ENCODE peak calls at places on chromosomes 5 and 9, in seven cellular contexts. G is stomach, F is spleen, D is BJ, J is heart right ventricle, W is tibial nerve, Z is transverse colon. H is an unnamed sample. For H3K36me3, the result is how much of the 10 kb centered on the place peaks cover.

GRCh38 chr9:104911029-104911607 is 16.8 kb downstream of the ABCA1 start:
- DNase-seq in F (no peak), G (no peak), Z (no peak), J (no peak), D (no peak), W (no peak), H (peak)

GRCh38 chr5:154430961-154431630 is 14.7 kb upstream of the SAP30L start:
- DNase-seq in W (no peak), G (no peak), J (no peak), D (no peak), Z (no peak), F (no peak), H (no peak)

GRCh38 chr9:22041792-22042191 is 32.7 kb upstream of the CDKN2B start:
- DNase-seq in F (no peak), J (no peak), D (no peak), G (peak), W (no peak), Z (peak), H (no peak)

GRCh38 chr5:150987746-150988145 is 32.6 kb upstream of the GPX3 start:
- DNase-seq in Z (no peak), D (no peak), G (no peak), J (no peak), W (no peak), F (no peak), H (no peak)

GRCh38 chr5:160702323-160702722 is 149.7 kb downstream of the ATP10B start:
- DNase-seq in Z (no peak), D (no peak), W (no peak), F (no peak), J (no peak), G (no peak), H (no peak)

GRCh38 chr9:120974921-120975320 is 48.3 kb upstream of the TRAF1 start:
- DNase-seq in D (no peak), Z (no peak), G (no peak), J (no peak), F (no peak), W (no peak), H (no peak)

GRCh38 chr5:107743357-107744000 is 72.7 kb upstream of the EFNA5 start:
- DNase-seq in W (no peak), Z (no peak), J (no peak), F (no peak), D (peak), G (no peak), H (peak)

GRCh38 chr5:35859101-35859661 is 2.5 kb downstream of the IL7R start:
- DNase-seq in J (no peak), W (no peak), F (no peak), G (no peak), Z (no peak), D (no peak), H (no peak)

GRCh38 chr5:151772029-151772867 is 494 bp downstream of the G3BP1 start:
- DNase-seq in W (no peak), J (peak), G (peak), F (no peak), D (no peak), Z (peak), H (no peak)

GRCh38 chr9:91795500-91796241 is 154.4 kb downstream of the ROR2 start:
- DNase-seq in D (no peak), G (no peak), Z (no peak), F (no peak), J (no peak), W (no peak), H (no peak)

GRCh38 chr5:35851282-35851681 is 5.4 kb upstream of the IL7R start:
- DNase-seq in G (no peak), D (no peak), F (no peak), Z (no peak), J (no peak), W (no peak), H (no peak)

GRCh38 chr5:26582350-26583040 is 455.9 kb downstream of the CDH9 start:
- DNase-seq in J (no peak), Z (no peak), G (no peak), D (no peak), W (no peak), F (no peak), H (no peak)

GRCh38 chr5:68239485-68239884 is 23.9 kb downstream of the PIK3R1 start:
- DNase-seq in J (peak), W (peak), D (peak), F (peak), Z (peak), G (peak), H (peak)

GRCh38 chr9:127921592-127922120 is 4.8 kb upstream of the ST6GALNAC4 start:
- DNase-seq in F (peak), G (peak), D (no peak), W (peak), J (peak), Z (peak), H (no peak)

GRCh38 chr5:94791787-94792186 is 173.3 kb downstream of the SLF1 start:
- DNase-seq in W (no peak), F (peak), J (no peak), G (no peak), D (no peak), Z (no peak), H (no peak)

GRCh38 chr5:116600876-116601275 is 26.3 kb upstream of the SEMA6A start:
- DNase-seq in J (no peak), W (no peak), Z (no peak), G (no peak), F (no peak), D (no peak), H (peak)

GRCh38 chr5:84058561-84058960 is 326.1 kb downstream of the EDIL3 start:
- DNase-seq in J (no peak), F (no peak), Z (no peak), D (no peak), W (no peak), G (no peak), H (no peak)

GRCh38 chr9:70924905-70925547 is 196.4 kb downstream of the TRPM3 start:
- DNase-seq in F (no peak), W (no peak), J (peak), D (no peak), Z (peak), G (peak), H (peak)

GRCh38 chr5:33685873-33686550 is 205.8 kb downstream of the ADAMTS12 start:
- DNase-seq in J (no peak), G (no peak), W (no peak), D (no peak), Z (no peak), F (no peak), H (no peak)

GRCh38 chr5:125409496-125410351 is 663.3 kb upstream of the ZNF608 start:
- DNase-seq in D (no peak), Z (no peak), G (no peak), F (no peak), W (no peak), J (no peak), H (no peak)

DNA sequence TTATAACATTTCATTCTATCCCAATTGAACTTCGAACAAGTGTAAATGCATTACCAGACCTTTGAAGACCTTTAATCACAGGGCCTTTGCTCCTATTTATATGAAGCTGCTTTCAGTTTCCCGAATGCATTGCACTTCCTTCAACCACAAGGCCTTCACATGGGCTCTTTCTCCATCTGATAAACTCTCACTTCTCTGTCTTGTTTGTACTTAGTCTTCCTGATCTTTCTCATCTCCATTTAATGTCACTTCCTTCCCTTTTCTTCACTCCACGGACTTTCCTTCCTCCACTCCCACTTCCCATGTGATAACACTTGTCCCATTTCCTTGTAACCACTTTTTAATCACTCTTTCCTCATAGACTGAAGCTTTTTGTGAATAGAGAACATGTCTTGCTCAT is 74.3 kb upstream of the TNC start:
- DNase-seq in Z (no peak), D (no peak), W (no peak), G (no peak), J (no peak), F (no peak), H (no peak)
- TF ChIP-seq CTCF in Z (no peak), D (no peak), W (no peak), G (no peak), J (no peak), F (no peak), H (no peak)

DNA sequence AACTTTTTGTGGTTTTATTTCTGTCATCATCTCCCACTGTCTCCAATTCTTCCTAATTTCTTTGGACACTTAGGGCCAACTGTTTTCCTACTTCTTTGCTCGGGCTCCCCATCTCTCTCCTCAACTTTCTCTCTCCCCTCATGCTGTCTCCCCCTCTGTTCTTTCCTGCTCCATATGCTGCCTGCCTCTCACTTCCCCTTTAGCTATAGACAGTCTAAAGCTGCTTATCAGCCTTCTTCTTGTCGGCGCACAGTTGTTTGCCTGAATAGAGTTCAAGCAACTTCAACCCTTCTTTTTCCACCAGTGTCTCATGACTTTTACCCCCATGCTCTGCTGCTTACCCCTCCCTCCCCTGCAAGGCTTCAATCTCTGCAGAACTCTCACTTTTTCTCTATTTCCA is 443.3 kb downstream of the DTWD2 start:
- DNase-seq in Z (no peak), F (no peak), G (no peak), D (no peak), J (no peak), W (no peak), H (no peak)
- H3K36me3 ChIP-seq in Z (under half), F (under half), G (under half), D (under half), J (under half), W (under half), H (under half)

DNA sequence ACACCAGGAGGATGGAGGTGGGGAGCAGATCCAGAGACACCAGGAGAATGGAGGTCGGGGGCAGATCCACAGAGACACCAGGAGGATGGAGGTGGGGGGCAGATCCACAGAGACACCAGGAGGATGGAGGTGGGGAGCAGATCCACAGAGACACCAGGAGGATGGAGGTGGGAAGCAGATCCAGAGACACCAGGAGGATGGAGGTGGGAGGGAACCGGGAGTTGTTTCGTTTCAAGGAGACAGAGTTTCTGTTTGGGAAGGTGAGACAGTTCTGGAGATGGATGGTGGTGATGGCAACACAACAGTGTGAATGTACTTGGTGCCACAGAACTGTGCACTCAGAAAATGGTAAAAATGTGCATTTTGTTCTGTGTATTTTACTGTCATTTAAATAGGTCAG is 9.0 kb upstream of the INPP5E start:
- DNase-seq in G (no peak), W (no peak), J (no peak), D (no peak), F (no peak), Z (no peak), H (no peak)
- TF ChIP-seq CTCF in G (no peak), W (no peak), J (no peak), D (no peak), F (no peak), Z (no peak), H (no peak)

GRCh38 chr9:97601228-97601898 is 31.8 kb downstream of the TSTD2 start:
- DNase-seq in G (no peak), W (no peak), Z (no peak), F (no peak), D (no peak), J (no peak), H (no peak)

GRCh38 chr9:97599447-97599846 is 33.7 kb downstream of the TSTD2 start:
- DNase-seq in J (no peak), D (no peak), W (no peak), F (no peak), G (no peak), Z (no peak), H (no peak)

GRCh38 chr9:97602430-97602829 is 30.7 kb downstream of the TSTD2 start:
- DNase-seq in W (no peak), J (no peak), F (no peak), G (no peak), Z (no peak), D (no peak), H (no peak)

GRCh38 chr9:97598461-97599288 is 34.5 kb downstream of the TSTD2 start:
- DNase-seq in J (peak), W (peak), Z (peak), F (peak), G (peak), D (peak), H (peak)

DNA sequence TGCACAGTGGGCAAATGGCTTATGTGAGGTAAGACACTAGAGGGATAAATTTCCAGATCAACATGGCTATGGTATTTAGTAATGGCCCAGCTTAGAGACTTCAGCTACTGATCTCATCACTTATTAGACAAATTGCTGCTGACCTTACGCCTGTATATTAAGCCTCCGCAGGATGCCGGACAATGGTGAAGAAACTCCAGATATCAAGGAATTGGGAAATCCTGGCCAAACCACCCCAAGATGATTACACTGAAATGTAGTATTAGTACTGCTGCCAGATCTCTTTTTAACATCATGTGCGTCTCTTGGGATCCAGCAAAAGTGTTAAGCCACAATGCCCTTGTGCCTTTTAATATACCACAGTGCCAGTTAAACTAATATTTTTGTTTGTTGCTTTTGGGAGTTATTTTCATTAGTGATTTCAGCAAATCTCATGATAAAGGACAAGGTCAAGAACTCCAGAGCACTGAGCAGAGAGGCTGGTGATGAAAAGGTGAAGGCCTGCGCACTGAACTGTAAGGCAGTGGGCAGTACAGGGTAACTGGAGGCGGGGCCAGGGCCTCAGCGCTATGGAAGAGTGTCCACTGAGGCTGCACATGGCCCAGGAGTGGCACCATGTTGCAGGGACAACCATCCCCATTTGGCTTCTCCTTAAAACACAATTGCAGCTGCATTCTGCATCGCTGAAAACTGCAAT is 32.5 kb downstream of the TSTD2 start:
- DNase-seq in F (no peak), G (no peak), D (no peak), Z (no peak), W (no peak), J (no peak), H (no peak)
- H3K36me3 ChIP-seq in F (half or more), G (half or more), D (under half), Z (under half), W (under half), J (under half), H (under half)

DNA sequence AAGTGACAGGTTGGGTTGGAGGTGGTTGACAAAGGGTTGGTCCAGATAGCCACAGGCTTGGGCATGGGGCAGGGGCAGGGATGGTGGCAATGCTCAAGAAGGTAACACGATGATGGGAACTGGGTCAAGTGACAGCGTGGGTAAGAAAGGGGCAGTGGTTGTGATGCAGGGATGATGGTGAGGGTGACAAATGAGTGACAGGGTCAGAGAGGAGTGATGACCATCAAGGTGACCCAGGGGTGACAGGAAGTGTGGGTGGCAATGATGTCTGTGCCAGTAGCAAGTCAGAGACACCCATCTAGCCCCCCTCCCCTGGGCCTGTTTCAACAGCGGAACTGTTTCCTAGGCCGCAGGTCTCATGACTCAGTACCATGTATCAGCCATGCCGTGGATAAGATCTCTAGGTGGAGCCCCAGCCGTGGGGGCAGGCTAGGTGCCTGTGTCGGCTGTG is 20.5 kb downstream of the AQP3 start:
- DNase-seq in F (no peak), G (no peak), Z (no peak), J (no peak), W (no peak), D (no peak), H (no peak)
- TF ChIP-seq CTCF in F (no peak), G (no peak), Z (no peak), J (no peak), W (no peak), D (no peak), H (no peak)

GRCh38 chr5:119276976-119277375 is 78.8 kb upstream of the TNFAIP8 start:
- DNase-seq in Z (no peak), J (no peak), D (no peak), F (no peak), W (no peak), G (no peak), H (no peak)
- H3K36me3 ChIP-seq in Z (under half), J (under half), D (under half), F (under half), W (under half), G (under half), H (under half)

DNA sequence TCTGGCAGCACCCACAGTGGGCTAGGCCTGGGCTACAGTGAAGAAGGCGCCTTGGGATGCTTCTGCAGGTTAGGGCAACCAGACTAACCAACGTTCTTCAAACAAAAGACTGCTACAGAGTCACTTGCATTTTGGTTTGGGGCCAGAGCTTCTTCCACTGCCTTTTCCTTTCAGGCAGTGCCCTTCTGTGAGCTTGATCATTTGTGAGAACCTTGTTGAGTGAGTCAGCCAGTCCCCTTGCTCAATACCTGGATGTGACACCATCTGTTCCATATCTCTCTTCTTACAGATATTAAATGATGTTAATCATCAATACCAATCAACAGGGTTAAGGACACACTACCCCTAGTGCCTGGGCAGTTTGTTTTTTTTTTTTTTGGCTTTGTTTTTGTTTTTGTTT is 46.5 kb upstream of the VDAC1 start:
- DNase-seq in W (no peak), J (no peak), D (no peak), G (no peak), F (no peak), Z (no peak), H (no peak)
- TF ChIP-seq CTCF in W (no peak), J (no peak), D (no peak), G (no peak), F (no peak), Z (no peak), H (no peak)

GRCh38 chr5:159655757-159656409 is 260.4 kb upstream of the ADRA1B start:
- DNase-seq in Z (no peak), J (peak), G (no peak), D (no peak), F (no peak), W (no peak), H (no peak)
- H3K36me3 ChIP-seq in Z (under half), J (under half), G (under half), D (under half), F (under half), W (under half), H (under half)

DNA sequence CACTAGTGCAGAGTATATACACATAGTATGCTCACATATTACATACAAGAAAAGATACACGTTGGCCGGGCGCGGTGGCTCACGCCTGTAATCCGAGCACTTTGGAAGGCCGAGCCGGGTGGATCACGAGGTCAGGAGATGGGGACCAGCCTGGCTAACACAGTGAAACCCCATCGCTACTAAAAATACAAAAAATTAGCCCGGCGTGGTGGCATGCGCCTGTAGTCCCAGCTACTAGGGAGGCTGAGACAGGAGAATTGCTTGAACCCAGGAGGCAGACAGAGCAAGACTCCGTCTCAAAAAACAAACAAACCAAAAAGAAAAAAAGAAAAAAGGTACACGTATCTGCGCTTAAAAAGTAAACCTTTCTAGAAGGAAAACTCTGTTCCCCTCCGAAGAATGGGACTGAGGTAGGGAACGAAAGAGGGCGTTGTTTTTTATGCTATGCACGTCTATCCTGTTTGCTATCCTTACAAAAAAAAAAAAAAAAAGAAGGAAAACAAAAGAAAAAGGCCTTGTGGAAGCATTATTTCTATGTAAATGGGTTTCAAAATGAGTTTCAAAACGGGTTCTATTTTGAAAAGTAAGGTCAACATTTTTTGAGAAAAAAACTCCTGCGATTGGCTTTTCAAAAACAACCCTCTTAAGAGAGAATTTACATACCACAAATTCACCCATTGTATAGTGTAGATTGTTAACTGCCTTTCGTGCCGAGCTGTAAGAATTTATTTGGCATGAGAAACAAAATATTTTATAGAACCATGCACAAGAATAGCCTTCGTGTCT is 1.2 kb downstream of the AK3 start:
- DNase-seq in W (no peak), D (no peak), F (no peak), G (peak), J (no peak), Z (peak), H (no peak)
- TF ChIP-seq CTCF in W (no peak), D (no peak), F (no peak), G (no peak), J (no peak), Z (no peak), H (no peak)

H was measured in brain microvascular endothelial cell.